ENCODE peak calls at places on chromosome X, in nine cellular contexts. One of them, this sample, is unnamed.

GRCh38 chrX:18885317-18886004 is 98.5 kb downstream of the PHKA2 start:
- DNase-seq in mesendoderm: peak
- DNase-seq in tibial nerve: no peak
- DNase-seq in K562: no peak
- DNase-seq in IMR-90: peak
- DNase-seq in fibroblast of lung: peak
- DNase-seq in neural progenitor cell: no peak
- DNase-seq in NT2/D1: no peak
- DNase-seq in lower leg skin: no peak
- DNase-seq in this sample: no peak

GRCh38 chrX:150570512-150570911 is 2.1 kb downstream of the MTM1 start:
- DNase-seq in IMR-90: no peak
- DNase-seq in neural progenitor cell: no peak
- DNase-seq in NT2/D1: no peak
- DNase-seq in lower leg skin: no peak
- DNase-seq in K562: no peak
- DNase-seq in fibroblast of lung: no peak
- DNase-seq in mesendoderm: no peak
- DNase-seq in tibial nerve: no peak
- DNase-seq in this sample: no peak

GRCh38 chrX:40154229-40154852 is 56.6 kb upstream of the BCOR start:
- DNase-seq in lower leg skin: no peak
- DNase-seq in neural progenitor cell: peak
- DNase-seq in K562: peak
- DNase-seq in tibial nerve: no peak
- DNase-seq in IMR-90: no peak
- DNase-seq in mesendoderm: peak
- DNase-seq in NT2/D1: no peak
- DNase-seq in fibroblast of lung: no peak
- DNase-seq in this sample: peak

GRCh38 chrX:70013483-70014222 is 36.1 kb downstream of the AWAT2 start:
- DNase-seq in NT2/D1: no peak
- DNase-seq in fibroblast of lung: no peak
- DNase-seq in neural progenitor cell: no peak
- DNase-seq in mesendoderm: peak
- DNase-seq in tibial nerve: no peak
- DNase-seq in K562: no peak
- DNase-seq in lower leg skin: no peak
- DNase-seq in IMR-90: no peak
- DNase-seq in this sample: peak

GRCh38 chrX:134776844-134777370 is 118.6 kb upstream of the PLAC1 start:
- DNase-seq in neural progenitor cell: no peak
- DNase-seq in K562: no peak
- DNase-seq in NT2/D1: no peak
- DNase-seq in IMR-90: no peak
- DNase-seq in fibroblast of lung: no peak
- DNase-seq in tibial nerve: no peak
- DNase-seq in lower leg skin: no peak
- DNase-seq in mesendoderm: no peak
- DNase-seq in this sample: no peak

GRCh38 chrX:3951859-3952258 is 238.4 kb upstream of the PRKX start:
- DNase-seq in NT2/D1: no peak
- DNase-seq in tibial nerve: no peak
- DNase-seq in neural progenitor cell: no peak
- DNase-seq in IMR-90: no peak
- DNase-seq in mesendoderm: no peak
- DNase-seq in lower leg skin: no peak
- DNase-seq in fibroblast of lung: no peak
- DNase-seq in K562: no peak
- DNase-seq in this sample: no peak

GRCh38 chrX:152632445-152633097 is 5.1 kb upstream of the GABRQ start:
- DNase-seq in NT2/D1: no peak
- DNase-seq in K562: peak
- DNase-seq in mesendoderm: peak
- DNase-seq in tibial nerve: peak
- DNase-seq in fibroblast of lung: peak
- DNase-seq in lower leg skin: peak
- DNase-seq in IMR-90: peak
- DNase-seq in neural progenitor cell: peak
- DNase-seq in this sample: peak

GRCh38 chrX:129606918-129607317 is 47.8 kb downstream of the APLN start:
- DNase-seq in neural progenitor cell: peak
- DNase-seq in NT2/D1: no peak
- DNase-seq in lower leg skin: peak
- DNase-seq in IMR-90: peak
- DNase-seq in tibial nerve: peak
- DNase-seq in mesendoderm: peak
- DNase-seq in fibroblast of lung: peak
- DNase-seq in K562: peak
- DNase-seq in this sample: peak

GRCh38 chrX:46301903-46302302 is 243.3 kb downstream of the ZNF674 start:
- DNase-seq in neural progenitor cell: no peak
- DNase-seq in K562: no peak
- DNase-seq in fibroblast of lung: no peak
- DNase-seq in NT2/D1: no peak
- DNase-seq in lower leg skin: no peak
- DNase-seq in mesendoderm: no peak
- DNase-seq in tibial nerve: no peak
- DNase-seq in IMR-90: no peak
- DNase-seq in this sample: no peak

GRCh38 chrX:39736219-39737211 is 361.2 kb downstream of the BCOR start:
- DNase-seq in K562: no peak
- DNase-seq in tibial nerve: peak
- DNase-seq in NT2/D1: no peak
- DNase-seq in mesendoderm: no peak
- DNase-seq in fibroblast of lung: peak
- DNase-seq in IMR-90: peak
- DNase-seq in lower leg skin: no peak
- DNase-seq in neural progenitor cell: no peak
- DNase-seq in this sample: peak

GRCh38 chrX:8404443-8404842 is 60.2 kb upstream of the VCX3B start:
- DNase-seq in K562: no peak
- DNase-seq in NT2/D1: no peak
- DNase-seq in mesendoderm: no peak
- DNase-seq in neural progenitor cell: peak
- DNase-seq in lower leg skin: no peak
- DNase-seq in tibial nerve: no peak
- DNase-seq in fibroblast of lung: peak
- DNase-seq in IMR-90: no peak
- DNase-seq in this sample: no peak

GRCh38 chrX:8083276-8083675 is 87.8 kb downstream of the VCX2 start:
- DNase-seq in IMR-90: no peak
- DNase-seq in K562: no peak
- DNase-seq in NT2/D1: no peak
- DNase-seq in lower leg skin: no peak
- DNase-seq in neural progenitor cell: no peak
- DNase-seq in tibial nerve: no peak
- DNase-seq in fibroblast of lung: peak
- DNase-seq in mesendoderm: no peak
- DNase-seq in this sample: no peak

GRCh38 chrX:130299279-130300009 is 30.7 kb upstream of the ZNF280C start:
- DNase-seq in lower leg skin: no peak
- DNase-seq in NT2/D1: no peak
- DNase-seq in IMR-90: no peak
- DNase-seq in neural progenitor cell: no peak
- DNase-seq in fibroblast of lung: no peak
- DNase-seq in K562: no peak
- DNase-seq in tibial nerve: no peak
- DNase-seq in mesendoderm: no peak
- DNase-seq in this sample: no peak

GRCh38 chrX:33138677-33139249 is 72.6 kb downstream of the DMD start:
- DNase-seq in lower leg skin: no peak
- DNase-seq in fibroblast of lung: no peak
- DNase-seq in tibial nerve: no peak
- DNase-seq in IMR-90: no peak
- DNase-seq in K562: no peak
- DNase-seq in mesendoderm: peak
- DNase-seq in neural progenitor cell: no peak
- DNase-seq in NT2/D1: no peak
- DNase-seq in this sample: no peak

GRCh38 chrX:16196829-16197228 is 29.5 kb downstream of the MAGEB17 start:
- DNase-seq in NT2/D1: no peak
- DNase-seq in fibroblast of lung: no peak
- DNase-seq in K562: no peak
- DNase-seq in neural progenitor cell: no peak
- DNase-seq in lower leg skin: no peak
- DNase-seq in IMR-90: no peak
- DNase-seq in mesendoderm: peak
- DNase-seq in tibial nerve: no peak
- DNase-seq in this sample: no peak

GRCh38 chrX:110108381-110108796 is 105.5 kb downstream of the TMEM164 start:
- DNase-seq in NT2/D1: no peak
- DNase-seq in K562: no peak
- DNase-seq in lower leg skin: no peak
- DNase-seq in neural progenitor cell: no peak
- DNase-seq in tibial nerve: no peak
- DNase-seq in mesendoderm: no peak
- DNase-seq in fibroblast of lung: no peak
- DNase-seq in IMR-90: peak
- DNase-seq in this sample: no peak

GRCh38 chrX:10007604-10008003 is 40.4 kb downstream of the CLDN34 start:
- DNase-seq in lower leg skin: no peak
- DNase-seq in mesendoderm: no peak
- DNase-seq in IMR-90: peak
- DNase-seq in tibial nerve: no peak
- DNase-seq in K562: no peak
- DNase-seq in neural progenitor cell: no peak
- DNase-seq in fibroblast of lung: peak
- DNase-seq in NT2/D1: no peak
- DNase-seq in this sample: no peak

GRCh38 chrX:48003367-48003757 is 427 bp downstream of the ZNF182 start:
- DNase-seq in fibroblast of lung: no peak
- DNase-seq in NT2/D1: no peak
- DNase-seq in lower leg skin: no peak
- DNase-seq in IMR-90: no peak
- DNase-seq in neural progenitor cell: peak
- DNase-seq in K562: peak
- DNase-seq in mesendoderm: no peak
- DNase-seq in tibial nerve: no peak
- DNase-seq in this sample: peak

GRCh38 chrX:48003758-48004457 is at the start of gene ZNF182:
- DNase-seq in lower leg skin: peak
- DNase-seq in tibial nerve: peak
- DNase-seq in fibroblast of lung: peak
- DNase-seq in IMR-90: peak
- DNase-seq in mesendoderm: peak
- DNase-seq in NT2/D1: peak
- DNase-seq in neural progenitor cell: peak
- DNase-seq in K562: peak
- DNase-seq in this sample: peak

GRCh38 chrX:48002929-48003328 is 860 bp downstream of the ZNF182 start:
- DNase-seq in mesendoderm: no peak
- DNase-seq in IMR-90: no peak
- DNase-seq in NT2/D1: no peak
- DNase-seq in tibial nerve: no peak
- DNase-seq in neural progenitor cell: no peak
- DNase-seq in K562: no peak
- DNase-seq in lower leg skin: no peak
- DNase-seq in fibroblast of lung: no peak
- DNase-seq in this sample: no peak
- H3K4me3 ChIP-seq in mesendoderm: no peak
- H3K4me3 ChIP-seq in IMR-90: no peak
- H3K4me3 ChIP-seq in NT2/D1: peak
- H3K4me3 ChIP-seq in tibial nerve: peak
- H3K4me3 ChIP-seq in neural progenitor cell: peak
- H3K4me3 ChIP-seq in K562: peak
- H3K4me3 ChIP-seq in lower leg skin: no peak
- H3K4me3 ChIP-seq in fibroblast of lung: peak
- H3K4me3 ChIP-seq in this sample: peak

GRCh38 chrX:136170109-136170800 is 22.9 kb downstream of the FHL1 start:
- DNase-seq in tibial nerve: no peak
- DNase-seq in NT2/D1: no peak
- DNase-seq in K562: no peak
- DNase-seq in neural progenitor cell: no peak
- DNase-seq in mesendoderm: peak
- DNase-seq in IMR-90: peak
- DNase-seq in lower leg skin: no peak
- DNase-seq in fibroblast of lung: peak
- DNase-seq in this sample: no peak

GRCh38 chrX:136166221-136166855 is 19.0 kb downstream of the FHL1 start:
- DNase-seq in mesendoderm: peak
- DNase-seq in fibroblast of lung: peak
- DNase-seq in NT2/D1: no peak
- DNase-seq in IMR-90: peak
- DNase-seq in K562: no peak
- DNase-seq in tibial nerve: no peak
- DNase-seq in lower leg skin: no peak
- DNase-seq in neural progenitor cell: peak
- DNase-seq in this sample: no peak

GRCh38 chrX:136171420-136171819 is 24.1 kb downstream of the FHL1 start:
- DNase-seq in K562: no peak
- DNase-seq in lower leg skin: no peak
- DNase-seq in tibial nerve: no peak
- DNase-seq in mesendoderm: peak
- DNase-seq in neural progenitor cell: no peak
- DNase-seq in IMR-90: no peak
- DNase-seq in fibroblast of lung: no peak
- DNase-seq in NT2/D1: no peak
- DNase-seq in this sample: no peak

GRCh38 chrX:136163694-136164093 is 16.4 kb downstream of the FHL1 start:
- DNase-seq in NT2/D1: no peak
- DNase-seq in tibial nerve: no peak
- DNase-seq in lower leg skin: no peak
- DNase-seq in fibroblast of lung: peak
- DNase-seq in mesendoderm: no peak
- DNase-seq in IMR-90: no peak
- DNase-seq in neural progenitor cell: no peak
- DNase-seq in K562: no peak
- DNase-seq in this sample: no peak

GRCh38 chrX:136168929-136169735 is 21.8 kb downstream of the FHL1 start:
- DNase-seq in fibroblast of lung: peak
- DNase-seq in NT2/D1: peak
- DNase-seq in neural progenitor cell: peak
- DNase-seq in mesendoderm: peak
- DNase-seq in K562: peak
- DNase-seq in IMR-90: peak
- DNase-seq in lower leg skin: no peak
- DNase-seq in tibial nerve: no peak
- DNase-seq in this sample: peak
- H3K4me3 ChIP-seq in fibroblast of lung: no peak
- H3K4me3 ChIP-seq in NT2/D1: no peak
- H3K4me3 ChIP-seq in neural progenitor cell: no peak
- H3K4me3 ChIP-seq in mesendoderm: no peak
- H3K4me3 ChIP-seq in K562: no peak
- H3K4me3 ChIP-seq in IMR-90: no peak
- H3K4me3 ChIP-seq in lower leg skin: no peak
- H3K4me3 ChIP-seq in tibial nerve: no peak
- H3K4me3 ChIP-seq in this sample: peak

GRCh38 chrX:20118065-20118824 is 1.5 kb upstream of the MAP7D2 start:
- DNase-seq in IMR-90: no peak
- DNase-seq in tibial nerve: no peak
- DNase-seq in lower leg skin: no peak
- DNase-seq in NT2/D1: no peak
- DNase-seq in neural progenitor cell: no peak
- DNase-seq in K562: no peak
- DNase-seq in fibroblast of lung: no peak
- DNase-seq in mesendoderm: no peak
- DNase-seq in this sample: no peak
- H3K4me3 ChIP-seq in IMR-90: no peak
- H3K4me3 ChIP-seq in tibial nerve: no peak
- H3K4me3 ChIP-seq in lower leg skin: no peak
- H3K4me3 ChIP-seq in NT2/D1: no peak
- H3K4me3 ChIP-seq in neural progenitor cell: no peak
- H3K4me3 ChIP-seq in K562: no peak
- H3K4me3 ChIP-seq in fibroblast of lung: no peak
- H3K4me3 ChIP-seq in mesendoderm: no peak
- H3K4me3 ChIP-seq in this sample: no peak

GRCh38 chrX:77446840-77447239 is 349 bp upstream of the FGF16 start:
- DNase-seq in tibial nerve: no peak
- DNase-seq in lower leg skin: no peak
- DNase-seq in mesendoderm: peak
- DNase-seq in K562: no peak
- DNase-seq in NT2/D1: no peak
- DNase-seq in IMR-90: no peak
- DNase-seq in neural progenitor cell: no peak
- DNase-seq in fibroblast of lung: no peak
- DNase-seq in this sample: no peak
- H3K4me3 ChIP-seq in tibial nerve: peak
- H3K4me3 ChIP-seq in lower leg skin: no peak
- H3K4me3 ChIP-seq in mesendoderm: no peak
- H3K4me3 ChIP-seq in K562: no peak
- H3K4me3 ChIP-seq in NT2/D1: peak
- H3K4me3 ChIP-seq in IMR-90: no peak
- H3K4me3 ChIP-seq in neural progenitor cell: peak
- H3K4me3 ChIP-seq in fibroblast of lung: peak
- H3K4me3 ChIP-seq in this sample: peak

This sample was measured in heart right ventricle.